ENCODE peak calls at places on chromosomes 1 and 21, in eight cellular contexts. I, X, U, Z, D, W, C and K are unnamed samples.

GRCh38 chr1:53654216-53655210 is 84.5 kb downstream of the GLIS1 start:
- DNase-seq in I (peak), X (no peak), U (no peak), Z (no peak), D (peak), W (no peak), C (no peak), K (peak)

GRCh38 chr1:8017495-8018310 is 8.4 kb downstream of the ERRFI1 start:
- DNase-seq in I (no peak), X (peak), U (peak), Z (no peak), D (no peak), W (peak), C (no peak), K (no peak)

GRCh38 chr1:243323481-243323880 is 67.6 kb downstream of the SDCCAG8 start:
- DNase-seq in I (no peak), X (no peak), U (no peak), Z (no peak), D (no peak), W (no peak), C (no peak), K (no peak)

GRCh38 chr1:59604191-59604590 is 210.6 kb upstream of the HOOK1 start:
- DNase-seq in I (peak), X (no peak), U (peak), Z (no peak), D (no peak), W (no peak), C (no peak), K (no peak)

GRCh38 chr1:98749152-98749756 is 87.7 kb downstream of the SNX7 start:
- DNase-seq in I (peak), X (no peak), U (no peak), Z (no peak), D (no peak), W (peak), C (no peak), K (no peak)

GRCh38 chr1:92326681-92327080 is 27.8 kb downstream of the RPAP2 start:
- DNase-seq in I (no peak), X (no peak), U (no peak), Z (no peak), D (no peak), W (peak), C (no peak), K (no peak)

GRCh38 chr1:241825581-241825980 is 22.4 kb upstream of the EXO1 start:
- DNase-seq in I (peak), X (no peak), U (no peak), Z (no peak), D (no peak), W (no peak), C (no peak), K (no peak)

GRCh38 chr1:221840511-221841243 is 98.8 kb upstream of the DUSP10 start:
- DNase-seq in I (no peak), X (no peak), U (no peak), Z (no peak), D (no peak), W (no peak), C (no peak), K (no peak)

GRCh38 chr1:19363526-19364152 is 51.5 kb downstream of the SLC66A1 start:
- DNase-seq in I (no peak), X (no peak), U (no peak), Z (no peak), D (no peak), W (no peak), C (no peak), K (peak)

GRCh38 chr1:63294797-63295594 is 27.4 kb upstream of the FOXD3 start:
- DNase-seq in I (no peak), X (no peak), U (peak), Z (no peak), D (no peak), W (no peak), C (no peak), K (no peak)

GRCh38 chr1:29322861-29323585 is 86.7 kb downstream of the PTPRU start:
- DNase-seq in I (no peak), X (no peak), U (no peak), Z (no peak), D (peak), W (no peak), C (no peak), K (no peak)

GRCh38 chr21:36188081-36188681 is 31.6 kb downstream of the DOP1B start:
- DNase-seq in I (no peak), X (peak), U (no peak), Z (no peak), D (peak), W (peak), C (peak), K (no peak)

GRCh38 chr21:38771536-38771935 is 34.2 kb upstream of the ETS2 start:
- DNase-seq in I (no peak), X (no peak), U (no peak), Z (no peak), D (no peak), W (no peak), C (no peak), K (no peak)

GRCh38 chr1:6273380-6273891 is 12.5 kb upstream of the GPR153 start:
- DNase-seq in I (peak), X (peak), U (peak), Z (no peak), D (no peak), W (peak), C (no peak), K (peak)

GRCh38 chr1:116329524-116330341 is 43.3 kb upstream of the ATP1A1 start:
- DNase-seq in I (no peak), X (peak), U (no peak), Z (no peak), D (no peak), W (peak), C (no peak), K (no peak)

GRCh38 chr1:66752000-66752592 is at the start of gene DYNLT5:
- DNase-seq in I (peak), X (peak), U (peak), Z (peak), D (peak), W (no peak), C (peak), K (peak)

GRCh38 chr1:248847181-248847955 is 9.3 kb downstream of the ZNF672 start:
- DNase-seq in I (no peak), X (no peak), U (no peak), Z (no peak), D (no peak), W (no peak), C (no peak), K (peak)

GRCh38 chr1:209610378-209610905 is 26.9 kb downstream of the CAMK1G start:
- DNase-seq in I (no peak), X (no peak), U (no peak), Z (no peak), D (no peak), W (no peak), C (no peak), K (no peak)

GRCh38 chr1:112251766-112252506 is 144.1 kb upstream of the CTTNBP2NL start:
- DNase-seq in I (peak), X (no peak), U (no peak), Z (no peak), D (no peak), W (peak), C (no peak), K (no peak)

GRCh38 chr1:211606914-211607751 is 28.2 kb upstream of the SLC30A1 start:
- DNase-seq in I (no peak), X (peak), U (no peak), Z (no peak), D (peak), W (no peak), C (peak), K (peak)

GRCh38 chr1:192118881-192119280 is 39.4 kb upstream of the RGS18 start:
- DNase-seq in I (no peak), X (no peak), U (no peak), Z (no peak), D (no peak), W (no peak), C (no peak), K (no peak)

GRCh38 chr1:1968767-1969504 is 34.6 kb downstream of the CFAP74 start:
- DNase-seq in I (no peak), X (no peak), U (no peak), Z (no peak), D (no peak), W (peak), C (no peak), K (no peak)

GRCh38 chr1:228101994-228102790 is 933 bp downstream of the C1orf35 start:
- DNase-seq in I (no peak), X (no peak), U (peak), Z (peak), D (peak), W (peak), C (peak), K (peak)

GRCh38 chr1:199029855-199030254 is 391.0 kb downstream of the PTPRC start:
- DNase-seq in I (peak), X (no peak), U (no peak), Z (no peak), D (no peak), W (peak), C (no peak), K (no peak)

GRCh38 chr1:29121951-29122661 is 1.6 kb downstream of the TMEM200B start:
- DNase-seq in I (no peak), X (no peak), U (peak), Z (peak), D (no peak), W (peak), C (peak), K (no peak)

GRCh38 chr1:219741011-219741859 is 128.3 kb upstream of the ZC3H11B start:
- DNase-seq in I (no peak), X (no peak), U (no peak), Z (no peak), D (no peak), W (no peak), C (no peak), K (no peak)

GRCh38 chr1:19647643-19648042 is 3.5 kb downstream of the NBL1 start:
- DNase-seq in I (no peak), X (no peak), U (no peak), Z (peak), D (no peak), W (no peak), C (peak), K (peak)

DNA sequence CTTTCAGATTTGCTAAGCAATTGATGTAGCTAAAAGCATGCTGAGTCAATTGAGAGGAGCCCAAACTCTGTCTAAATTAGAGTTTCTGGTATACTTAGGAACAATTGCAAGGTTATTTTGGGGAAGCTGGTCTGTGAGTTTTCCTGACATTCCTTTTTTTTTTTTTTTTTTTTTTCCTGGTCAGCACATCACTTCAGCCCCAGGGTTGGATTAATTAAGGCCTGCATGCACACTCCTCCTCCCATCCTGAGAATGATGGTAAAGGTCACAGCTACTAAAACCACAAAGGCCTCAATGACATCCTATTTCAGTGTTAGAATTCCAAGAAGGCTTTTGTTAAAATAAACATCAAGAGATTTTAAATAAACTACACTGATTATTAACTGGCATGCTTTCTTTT is 608.7 kb downstream of the PLPP3 start:
- DNase-seq in I (peak), X (no peak), U (no peak), Z (no peak), D (no peak), W (no peak), C (no peak), K (no peak)
- H3K27ac ChIP-seq in I (no peak), X (no peak), U (no peak), Z (no peak), D (no peak), W (no peak), C (no peak), K (no peak)

GRCh38 chr1:9293512-9294439 is 1.1 kb downstream of the SPSB1 start:
- DNase-seq in I (peak), X (no peak), U (no peak), Z (no peak), D (peak), W (peak), C (peak), K (peak)

GRCh38 chr1:9293241-9293511 is 482 bp downstream of the SPSB1 start:
- DNase-seq in I (no peak), X (no peak), U (no peak), Z (no peak), D (no peak), W (no peak), C (no peak), K (no peak)

GRCh38 chr1:9289724-9290493 is 2.8 kb upstream of the SPSB1 start:
- DNase-seq in I (peak), X (peak), U (no peak), Z (no peak), D (no peak), W (peak), C (no peak), K (no peak)

GRCh38 chr1:9292361-9293240 is at the start of gene SPSB1:
- DNase-seq in I (peak), X (peak), U (peak), Z (peak), D (peak), W (peak), C (peak), K (peak)

GRCh38 chr1:9291914-9292360 is 757 bp upstream of the SPSB1 start:
- DNase-seq in I (peak), X (no peak), U (peak), Z (peak), D (no peak), W (peak), C (peak), K (no peak)
- H3K27ac ChIP-seq in I (peak), X (peak), U (no peak), Z (peak), D (peak), W (peak), C (peak), K (peak)

GRCh38 chr21:45990741-45991605 is 9.4 kb downstream of the COL6A1 start:
- DNase-seq in I (no peak), X (no peak), U (no peak), Z (peak), D (peak), W (no peak), C (peak), K (peak)
- H3K27ac ChIP-seq in I (no peak), X (no peak), U (no peak), Z (no peak), D (no peak), W (no peak), C (peak), K (no peak)

GRCh38 chr1:236530959-236531358 is 7.2 kb downstream of the LGALS8 start:
- DNase-seq in I (no peak), X (no peak), U (no peak), Z (no peak), D (no peak), W (no peak), C (no peak), K (no peak)

GRCh38 chr1:236530286-236530685 is 6.5 kb downstream of the LGALS8 start:
- DNase-seq in I (no peak), X (no peak), U (no peak), Z (no peak), D (no peak), W (no peak), C (no peak), K (no peak)

GRCh38 chr1:236535190-236535589 is 11.4 kb downstream of the LGALS8 start:
- DNase-seq in I (no peak), X (no peak), U (no peak), Z (no peak), D (no peak), W (no peak), C (no peak), K (no peak)

GRCh38 chr1:236534164-236534651 is 10.4 kb downstream of the LGALS8 start:
- DNase-seq in I (peak), X (no peak), U (no peak), Z (no peak), D (no peak), W (peak), C (no peak), K (no peak)

GRCh38 chr1:236532850-236533249 is 9.1 kb downstream of the LGALS8 start:
- DNase-seq in I (no peak), X (no peak), U (no peak), Z (no peak), D (no peak), W (no peak), C (no peak), K (no peak)
- H3K27ac ChIP-seq in I (no peak), X (no peak), U (no peak), Z (no peak), D (no peak), W (no peak), C (no peak), K (no peak)